ENCODE peak calls at places on chromosomes 5 and 9, in five cellular contexts. One of them, this sample, is unnamed. For H3K4me1, the result is how much of the 10 kb centered on the place peaks cover.

GRCh38 chr9:28203036-28203435 is 629.8 kb upstream of the C9orf72 start:
- DNase-seq in CD4-positive, alpha-beta memory T cell: no peak
- DNase-seq in BE2C: no peak
- DNase-seq in gastrocnemius medialis: no peak
- DNase-seq in heart left ventricle: no peak
- DNase-seq in this sample: no peak

GRCh38 chr9:70363760-70364159 is 50.7 kb downstream of the KLF9 start:
- DNase-seq in CD4-positive, alpha-beta memory T cell: no peak
- DNase-seq in BE2C: no peak
- DNase-seq in gastrocnemius medialis: no peak
- DNase-seq in heart left ventricle: no peak
- DNase-seq in this sample: no peak

GRCh38 chr5:158895573-158895972 is 204.1 kb downstream of the EBF1 start:
- DNase-seq in CD4-positive, alpha-beta memory T cell: no peak
- DNase-seq in BE2C: no peak
- DNase-seq in gastrocnemius medialis: no peak
- DNase-seq in heart left ventricle: no peak
- DNase-seq in this sample: no peak

GRCh38 chr9:137117269-137117731 is 2.8 kb upstream of the DPP7 start:
- DNase-seq in CD4-positive, alpha-beta memory T cell: no peak
- DNase-seq in BE2C: no peak
- DNase-seq in gastrocnemius medialis: no peak
- DNase-seq in heart left ventricle: no peak
- DNase-seq in this sample: no peak

GRCh38 chr5:171622010-171622409 is 163.6 kb upstream of the SMIM23 start:
- DNase-seq in CD4-positive, alpha-beta memory T cell: no peak
- DNase-seq in BE2C: peak
- DNase-seq in gastrocnemius medialis: no peak
- DNase-seq in heart left ventricle: no peak
- DNase-seq in this sample: no peak

GRCh38 chr5:179235416-179236400 is 109.6 kb downstream of the ADAMTS2 start:
- DNase-seq in CD4-positive, alpha-beta memory T cell: no peak
- DNase-seq in BE2C: no peak
- DNase-seq in gastrocnemius medialis: no peak
- DNase-seq in heart left ventricle: no peak
- DNase-seq in this sample: no peak

GRCh38 chr9:128341435-128341849 is 1.1 kb downstream of the SLC27A4 start:
- DNase-seq in CD4-positive, alpha-beta memory T cell: peak
- DNase-seq in BE2C: peak
- DNase-seq in gastrocnemius medialis: peak
- DNase-seq in heart left ventricle: no peak
- DNase-seq in this sample: peak

GRCh38 chr9:31612336-31613030 is 772.0 kb upstream of the ACO1 start:
- DNase-seq in CD4-positive, alpha-beta memory T cell: no peak
- DNase-seq in BE2C: no peak
- DNase-seq in gastrocnemius medialis: no peak
- DNase-seq in heart left ventricle: no peak
- DNase-seq in this sample: no peak

GRCh38 chr9:135641745-135642144 is 2.4 kb upstream of the GLT6D1 start:
- DNase-seq in CD4-positive, alpha-beta memory T cell: no peak
- DNase-seq in BE2C: no peak
- DNase-seq in gastrocnemius medialis: no peak
- DNase-seq in heart left ventricle: no peak
- DNase-seq in this sample: no peak

GRCh38 chr5:80487829-80488708 is at the start of gene FAM151B:
- DNase-seq in CD4-positive, alpha-beta memory T cell: peak
- DNase-seq in BE2C: peak
- DNase-seq in gastrocnemius medialis: peak
- DNase-seq in heart left ventricle: peak
- DNase-seq in this sample: peak

GRCh38 chr9:129580211-129580915 is 40.5 kb downstream of the C9orf50 start:
- DNase-seq in CD4-positive, alpha-beta memory T cell: peak
- DNase-seq in BE2C: no peak
- DNase-seq in gastrocnemius medialis: no peak
- DNase-seq in heart left ventricle: no peak
- DNase-seq in this sample: no peak

GRCh38 chr5:188488-189481 is 2.5 kb upstream of the LRRC14B start:
- DNase-seq in CD4-positive, alpha-beta memory T cell: peak
- DNase-seq in BE2C: peak
- DNase-seq in gastrocnemius medialis: peak
- DNase-seq in heart left ventricle: peak
- DNase-seq in this sample: peak

GRCh38 chr9:15873573-15874177 is 320.8 kb downstream of the CCDC171 start:
- DNase-seq in CD4-positive, alpha-beta memory T cell: no peak
- DNase-seq in BE2C: no peak
- DNase-seq in gastrocnemius medialis: no peak
- DNase-seq in heart left ventricle: no peak
- DNase-seq in this sample: no peak

GRCh38 chr9:69130456-69131441 is 43.3 kb upstream of the TJP2 start:
- DNase-seq in CD4-positive, alpha-beta memory T cell: no peak
- DNase-seq in BE2C: no peak
- DNase-seq in gastrocnemius medialis: no peak
- DNase-seq in heart left ventricle: no peak
- DNase-seq in this sample: no peak

GRCh38 chr5:73464016-73464745 is 15.6 kb upstream of the FOXD1 start:
- DNase-seq in CD4-positive, alpha-beta memory T cell: no peak
- DNase-seq in BE2C: no peak
- DNase-seq in gastrocnemius medialis: no peak
- DNase-seq in heart left ventricle: no peak
- DNase-seq in this sample: no peak

GRCh38 chr5:16265141-16265540 is 85.5 kb upstream of the MARCHF11 start:
- DNase-seq in CD4-positive, alpha-beta memory T cell: no peak
- DNase-seq in BE2C: no peak
- DNase-seq in gastrocnemius medialis: no peak
- DNase-seq in heart left ventricle: no peak
- DNase-seq in this sample: no peak

GRCh38 chr9:38228331-38229122 is 159.5 kb upstream of the SHB start:
- DNase-seq in CD4-positive, alpha-beta memory T cell: no peak
- DNase-seq in BE2C: peak
- DNase-seq in gastrocnemius medialis: no peak
- DNase-seq in heart left ventricle: no peak
- DNase-seq in this sample: no peak

GRCh38 chr5:35924950-35925722 is 13.3 kb downstream of the CAPSL start:
- DNase-seq in CD4-positive, alpha-beta memory T cell: peak
- DNase-seq in BE2C: peak
- DNase-seq in gastrocnemius medialis: no peak
- DNase-seq in heart left ventricle: peak
- DNase-seq in this sample: peak
- H3K4me3 ChIP-seq in CD4-positive, alpha-beta memory T cell: peak
- H3K4me3 ChIP-seq in BE2C: no peak
- H3K4me3 ChIP-seq in gastrocnemius medialis: no peak
- H3K4me3 ChIP-seq in heart left ventricle: no peak
- H3K4me3 ChIP-seq in this sample: no peak

GRCh38 chr9:33765411-33765810 is 29.9 kb upstream of the PRSS3 start:
- DNase-seq in CD4-positive, alpha-beta memory T cell: no peak
- DNase-seq in BE2C: no peak
- DNase-seq in gastrocnemius medialis: no peak
- DNase-seq in heart left ventricle: no peak
- DNase-seq in this sample: no peak

DNA sequence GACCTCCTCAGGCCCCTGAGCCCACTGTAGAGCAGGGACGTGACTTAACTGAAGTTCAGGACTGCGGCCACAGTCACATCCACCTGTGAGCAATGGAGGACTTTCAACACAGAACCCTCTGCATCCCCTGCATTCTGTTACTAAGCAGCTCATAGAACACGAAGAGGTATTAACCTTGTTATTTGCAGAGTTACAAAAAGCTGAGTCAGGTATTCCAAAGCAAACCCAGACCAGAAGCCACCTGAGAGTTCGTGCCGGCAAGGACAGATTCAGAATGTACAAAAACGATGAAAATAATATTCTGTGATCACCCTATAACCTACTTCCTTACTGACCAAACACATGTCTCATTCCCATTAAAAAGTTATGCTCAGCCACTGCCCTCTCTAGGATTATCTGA is 33.0 kb upstream of the PRSS3 start:
- DNase-seq in CD4-positive, alpha-beta memory T cell: no peak
- DNase-seq in BE2C: no peak
- DNase-seq in gastrocnemius medialis: no peak
- DNase-seq in heart left ventricle: no peak
- DNase-seq in this sample: no peak
- H3K4me1 ChIP-seq in CD4-positive, alpha-beta memory T cell: under half
- H3K4me1 ChIP-seq in BE2C: under half
- H3K4me1 ChIP-seq in gastrocnemius medialis: under half
- H3K4me1 ChIP-seq in heart left ventricle: under half
- H3K4me1 ChIP-seq in this sample: under half

GRCh38 chr5:102536323-102536928 is 37.6 kb upstream of the SLCO6A1 start:
- DNase-seq in CD4-positive, alpha-beta memory T cell: no peak
- DNase-seq in BE2C: no peak
- DNase-seq in gastrocnemius medialis: no peak
- DNase-seq in heart left ventricle: no peak
- DNase-seq in this sample: no peak
- H3K4me3 ChIP-seq in CD4-positive, alpha-beta memory T cell: no peak
- H3K4me3 ChIP-seq in BE2C: no peak
- H3K4me3 ChIP-seq in gastrocnemius medialis: no peak
- H3K4me3 ChIP-seq in heart left ventricle: no peak
- H3K4me3 ChIP-seq in this sample: no peak

GRCh38 chr9:131651160-131651559 is 88.7 kb downstream of the RAPGEF1 start:
- DNase-seq in CD4-positive, alpha-beta memory T cell: no peak
- DNase-seq in BE2C: no peak
- DNase-seq in gastrocnemius medialis: no peak
- DNase-seq in heart left ventricle: no peak
- DNase-seq in this sample: no peak
- H3K4me1 ChIP-seq in CD4-positive, alpha-beta memory T cell: under half
- H3K4me1 ChIP-seq in BE2C: under half
- H3K4me1 ChIP-seq in gastrocnemius medialis: half or more
- H3K4me1 ChIP-seq in heart left ventricle: under half
- H3K4me1 ChIP-seq in this sample: under half